ENCODE peak calls at places on chromosomes 4 and X, in seven cellular contexts. F is upper lobe of right lung; C is CD4-positive, alpha-beta memory T cell; X is tibial artery; K is SK-N-SH; I is PC-3; J is ovary. Y is an unnamed sample. For H3K9me3, the result is how much of the 10 kb centered on the place peaks cover.

GRCh38 chr4:87017580-87018061 is 82.8 kb downstream of the AFF1 start:
- DNase-seq in I (no peak), K (no peak), X (no peak), J (no peak), F (no peak), C (no peak), Y (no peak)

GRCh38 chr4:8922481-8922880 is 50.8 kb upstream of the HMX1 start:
- DNase-seq in F (no peak), K (no peak), J (no peak), X (no peak), C (no peak), I (no peak), Y (no peak)

GRCh38 chrX:51802917-51803688 is 59.9 kb downstream of the GSPT2 start:
- DNase-seq in F (peak), C (peak), X (no peak), K (peak), I (peak), J (peak), Y (peak)

GRCh38 chrX:57655065-57655464 is 25.0 kb downstream of the NLRP2B start:
- DNase-seq in K (no peak), F (no peak), C (no peak), X (no peak), J (no peak), I (no peak), Y (no peak)

GRCh38 chrX:23766650-23767551 is 16.1 kb upstream of the SAT1 start:
- DNase-seq in J (no peak), C (no peak), X (no peak), F (no peak), K (peak), I (no peak), Y (no peak)

GRCh38 chrX:137033774-137034507 is at the start of gene GPR101:
- DNase-seq in F (no peak), J (no peak), C (no peak), X (no peak), K (peak), I (no peak), Y (no peak)

GRCh38 chr4:55609393-55609821 is 17.4 kb upstream of the PDCL2 start:
- DNase-seq in F (no peak), I (peak), C (no peak), K (no peak), J (no peak), X (no peak), Y (no peak)

GRCh38 chrX:76148753-76149152 is 24.1 kb upstream of the PBDC1 start:
- DNase-seq in I (peak), K (no peak), J (peak), C (peak), X (no peak), F (no peak), Y (peak)

GRCh38 chrX:21657318-21658151 is 595 bp downstream of the KLHL34 start:
- DNase-seq in F (peak), I (no peak), X (no peak), K (no peak), J (no peak), C (peak), Y (no peak)

GRCh38 chr4:182929296-182929695 is 12.1 kb upstream of the DCTD start:
- DNase-seq in F (no peak), C (no peak), I (peak), K (no peak), J (no peak), X (no peak), Y (no peak)

GRCh38 chr4:109803924-109804571 is 2.2 kb upstream of the CFI start:
- DNase-seq in X (no peak), K (peak), C (no peak), F (no peak), I (peak), J (no peak), Y (no peak)

GRCh38 chr4:89724716-89725115 is 112.2 kb downstream of the SNCA start:
- DNase-seq in J (no peak), K (no peak), C (no peak), X (no peak), I (peak), F (no peak), Y (no peak)

GRCh38 chrX:150767045-150767395 is 73.8 kb downstream of the MTMR1 start:
- DNase-seq in K (no peak), I (no peak), X (no peak), C (no peak), F (no peak), J (no peak), Y (no peak)

GRCh38 chr4:118177121-118177520 is 142.8 kb downstream of the NDST3 start:
- DNase-seq in K (no peak), F (no peak), I (no peak), C (no peak), X (no peak), J (no peak), Y (no peak)

GRCh38 chr4:94995684-94996394 is 238.1 kb downstream of the BMPR1B start:
- DNase-seq in K (no peak), I (no peak), C (no peak), X (peak), F (no peak), J (no peak), Y (no peak)

GRCh38 chr4:35559559-35560365 is 684.6 kb downstream of the ARAP2 start:
- DNase-seq in I (no peak), F (peak), K (no peak), X (no peak), J (no peak), C (no peak), Y (no peak)

GRCh38 chr4:186807809-186808634 is 84.4 kb upstream of the FAT1 start:
- DNase-seq in J (no peak), F (no peak), K (no peak), I (no peak), X (no peak), C (no peak), Y (no peak)

GRCh38 chrX:37998586-37999267 is 7.6 kb upstream of the SYTL5 start:
- DNase-seq in X (no peak), C (no peak), I (peak), F (no peak), J (no peak), K (no peak), Y (no peak)

GRCh38 chr4:152104846-152105462 is 344.1 kb upstream of the GATB start:
- DNase-seq in F (no peak), C (no peak), I (no peak), X (no peak), K (no peak), J (no peak), Y (no peak)

GRCh38 chr4:83112239-83112638 is 2.3 kb downstream of the PLAC8 start:
- DNase-seq in I (no peak), J (no peak), C (no peak), K (no peak), F (no peak), X (no peak), Y (no peak)

GRCh38 chr4:39559641-39560040 is 32.4 kb upstream of the UGDH start:
- DNase-seq in X (no peak), C (no peak), K (no peak), F (no peak), I (no peak), J (no peak), Y (no peak)

GRCh38 chr4:568962-569361 is 7.1 kb downstream of the TMEM271 start:
- DNase-seq in I (no peak), J (no peak), C (no peak), F (no peak), K (no peak), X (no peak), Y (no peak)
- H3K9me3 ChIP-seq in I (under half), J (under half), C (under half), F (under half), K (under half), X (under half), Y (under half)

DNA sequence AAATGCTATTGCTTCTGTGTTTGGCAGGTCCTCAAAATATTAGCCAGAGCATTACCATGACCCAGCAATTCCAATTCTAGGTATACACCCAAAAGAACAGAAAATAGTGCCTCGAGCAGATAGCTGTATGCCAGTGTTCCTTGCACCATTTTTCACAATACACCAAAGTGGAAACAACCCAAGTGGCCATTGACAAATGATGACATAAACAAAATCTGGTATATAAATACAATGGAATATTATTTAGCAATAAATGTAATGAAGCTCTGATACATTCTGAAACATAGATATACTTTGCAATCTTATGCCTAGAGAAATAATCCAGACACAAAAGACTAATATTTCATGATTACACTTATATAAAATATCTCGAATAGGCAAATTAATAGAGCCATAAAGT is 451.8 kb upstream of the PCDH7 start:
- DNase-seq in C (no peak), I (no peak), K (no peak), X (no peak), J (no peak), F (no peak), Y (no peak)
- H3K9me3 ChIP-seq in C (under half), I (under half), K (under half), X (under half), J (under half), F (under half), Y (under half)

GRCh38 chr4:29153642-29154041 is 1566.5 kb upstream of the PCDH7 start:
- DNase-seq in X (no peak), F (no peak), I (no peak), C (no peak), J (no peak), K (no peak), Y (no peak)
- H3K9me3 ChIP-seq in X (under half), F (under half), I (under half), C (under half), J (under half), K (under half), Y (under half)

DNA sequence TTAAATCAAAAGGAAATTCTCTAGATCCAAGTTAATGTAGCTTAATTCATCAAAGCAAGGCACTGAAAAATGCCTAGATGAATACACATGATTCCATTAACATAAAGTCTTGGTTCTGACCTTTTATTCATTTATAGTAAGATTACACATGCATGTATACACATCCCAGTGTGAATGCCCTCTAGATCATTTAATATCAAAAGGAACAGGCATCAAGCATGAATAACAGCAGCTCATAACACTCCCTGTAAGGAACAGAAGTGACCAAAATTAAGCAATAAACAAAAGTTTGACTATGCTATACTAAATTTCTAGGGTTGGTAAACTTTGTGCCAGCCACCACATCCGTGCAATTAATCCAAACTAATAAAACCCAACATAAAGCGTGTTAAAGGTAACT is 511.5 kb downstream of the SPIN4 start:
- DNase-seq in F (no peak), K (no peak), I (no peak), J (no peak), C (no peak), X (no peak), Y (no peak)
- H3K9me3 ChIP-seq in F (under half), K (under half), I (under half), J (under half), C (under half), X (under half), Y (under half)

GRCh38 chr4:149914101-149914500 is 98.5 kb upstream of the IQCM start:
- DNase-seq in I (no peak), K (no peak), C (no peak), J (no peak), X (no peak), F (no peak), Y (no peak)
- H3K9me3 ChIP-seq in I (under half), K (under half), C (under half), J (under half), X (under half), F (under half), Y (under half)

DNA sequence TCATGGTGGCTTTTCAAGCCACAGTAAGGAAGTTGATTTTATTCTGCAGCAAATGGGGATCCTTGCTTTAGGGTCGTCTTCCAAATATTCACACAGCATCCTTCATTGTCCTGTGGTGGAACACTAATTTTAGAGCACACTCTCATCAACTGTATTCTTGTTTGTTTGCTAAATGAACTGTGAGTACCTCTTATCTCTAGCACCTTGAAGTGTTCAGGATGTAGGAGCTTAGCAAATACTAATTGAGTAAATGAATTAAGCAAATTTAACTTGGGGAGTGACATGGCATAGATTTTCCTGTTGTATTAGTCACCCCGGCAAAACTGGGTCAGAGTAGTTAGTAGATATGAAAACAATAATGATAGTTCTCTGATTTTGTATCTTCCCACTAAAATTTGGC is 156.9 kb downstream of the UBE2NL start:
- DNase-seq in I (no peak), J (no peak), F (no peak), K (no peak), X (no peak), C (no peak), Y (no peak)
- H3K9me3 ChIP-seq in I (under half), J (under half), F (under half), K (under half), X (under half), C (under half), Y (under half)

GRCh38 chr4:45358573-45359506 is 632.5 kb upstream of the GNPDA2 start:
- DNase-seq in F (no peak), K (no peak), C (no peak), J (no peak), X (no peak), I (no peak), Y (no peak)
- H3K9me3 ChIP-seq in F (under half), K (under half), C (under half), J (under half), X (under half), I (under half), Y (under half)